ENCODE peak calls at places on chromosomes 2 and 18, in five cellular contexts. N is HCT116, K is HepG2, W is H1, Q is GM23338. F is an unnamed sample.

GRCh38 chr2:238585836-238586821 is 159.4 kb downstream of the ASB1 start:
- DNase-seq in N (no peak), W (no peak), Q (no peak), K (no peak), F (peak)

GRCh38 chr2:102434655-102435381 is 11.9 kb downstream of the IL18RAP start:
- DNase-seq in Q (no peak), W (no peak), N (no peak), K (no peak), F (no peak)

GRCh38 chr2:112694182-112694581 is 26.6 kb upstream of the NT5DC4 start:
- DNase-seq in Q (no peak), K (no peak), W (peak), N (no peak), F (no peak)

GRCh38 chr2:60500861-60501260 is 52.6 kb downstream of the BCL11A start:
- DNase-seq in K (no peak), Q (no peak), N (no peak), W (no peak), F (no peak)

GRCh38 chr2:177195194-177195593 is 17.4 kb upstream of the HNRNPA3 start:
- DNase-seq in Q (no peak), N (no peak), W (no peak), K (no peak), F (no peak)

GRCh38 chr2:29015701-29016470 is 34.8 kb downstream of the TOGARAM2 start:
- DNase-seq in Q (no peak), K (no peak), N (no peak), W (no peak), F (no peak)

GRCh38 chr2:181456660-181457120 is 496 bp upstream of the ITGA4 start:
- DNase-seq in K (no peak), N (no peak), Q (peak), W (peak), F (no peak)

GRCh38 chr18:49111191-49111988 is 160.6 kb upstream of the SMAD7 start:
- DNase-seq in K (peak), W (no peak), N (no peak), Q (no peak), F (no peak)

GRCh38 chr2:234512884-234513669 is 16.2 kb upstream of the ARL4C start:
- DNase-seq in N (no peak), K (no peak), W (no peak), Q (no peak), F (no peak)

GRCh38 chr2:63846487-63846886 is 4.8 kb downstream of the UGP2 start:
- DNase-seq in K (no peak), Q (no peak), N (no peak), W (no peak), F (no peak)

GRCh38 chr2:101912545-101912944 is 79.2 kb upstream of the IL1R2 start:
- DNase-seq in N (no peak), K (no peak), W (no peak), Q (no peak), F (no peak)

GRCh38 chr2:218028189-218028495 is 25.3 kb upstream of the TNS1 start:
- DNase-seq in W (no peak), Q (no peak), K (no peak), N (no peak), F (peak)

GRCh38 chr2:69138247-69138754 is 125.3 kb downstream of the ANTXR1 start:
- DNase-seq in W (no peak), N (peak), K (no peak), Q (peak), F (no peak)

GRCh38 chr2:205852457-205852856 is 170.2 kb downstream of the NRP2 start:
- DNase-seq in N (no peak), Q (no peak), W (no peak), K (no peak), F (no peak)

GRCh38 chr18:62996552-62996951 is 281.2 kb downstream of the PHLPP1 start:
- DNase-seq in K (no peak), N (no peak), Q (no peak), W (no peak), F (no peak)

GRCh38 chr2:72833084-72833714 is 7.4 kb upstream of the EXOC6B start:
- DNase-seq in N (no peak), K (no peak), Q (peak), W (no peak), F (no peak)

GRCh38 chr2:221125691-221126090 is 446.4 kb downstream of the EPHA4 start:
- DNase-seq in W (no peak), K (no peak), Q (no peak), N (no peak), F (no peak)

GRCh38 chr18:22539045-22539444 is 121.3 kb upstream of the CTAGE1 start:
- DNase-seq in K (no peak), Q (no peak), W (no peak), N (no peak), F (no peak)

GRCh38 chr2:107824848-107825563 is 1.7 kb upstream of the RGPD4 start:
- DNase-seq in W (no peak), Q (no peak), K (no peak), N (no peak), F (no peak)

GRCh38 chr2:85660725-85661124 is 7.3 kb downstream of the SFTPB start:
- DNase-seq in K (no peak), W (no peak), Q (no peak), N (no peak), F (no peak)

GRCh38 chr18:2281523-2282199 is 289.6 kb downstream of the METTL4 start:
- DNase-seq in W (no peak), K (no peak), N (no peak), Q (peak), F (no peak)

GRCh38 chr18:2547477-2548087 is 23.7 kb downstream of the METTL4 start:
- DNase-seq in N (peak), Q (peak), K (peak), W (no peak), F (no peak)

GRCh38 chr18:48996901-48997463 is 46.2 kb upstream of the SMAD7 start:
- DNase-seq in W (no peak), K (peak), N (peak), Q (no peak), F (no peak)

GRCh38 chr2:161238264-161238558 is 70.0 kb upstream of the PSMD14 start:
- DNase-seq in N (no peak), W (no peak), K (no peak), Q (no peak), F (no peak)

GRCh38 chr2:44496130-44496529 is 134.4 kb downstream of the CAMKMT start:
- DNase-seq in W (no peak), Q (no peak), K (peak), N (no peak), F (no peak)

GRCh38 chr18:49161627-49162026 is 210.9 kb upstream of the SMAD7 start:
- DNase-seq in K (no peak), Q (no peak), N (no peak), W (no peak), F (no peak)

GRCh38 chr2:55225481-55226020 is 6.5 kb downstream of the CLHC1 start:
- DNase-seq in N (no peak), K (no peak), Q (peak), W (no peak), F (no peak)

GRCh38 chr2:28321426-28321825 is 71.2 kb upstream of the FOSL2 start:
- DNase-seq in N (no peak), W (no peak), K (no peak), Q (peak), F (no peak)

GRCh38 chr2:131801210-131801744 is 273.6 kb downstream of the CCDC74A start:
- DNase-seq in W (peak), Q (peak), N (no peak), K (no peak), F (no peak)

GRCh38 chr2:154855113-154855512 is 156.6 kb downstream of the KCNJ3 start:
- DNase-seq in W (no peak), Q (no peak), N (no peak), K (no peak), F (no peak)

GRCh38 chr2:181243319-181243718 is 213.9 kb upstream of the ITGA4 start:
- DNase-seq in N (no peak), W (no peak), K (no peak), Q (no peak), F (no peak)

DNA sequence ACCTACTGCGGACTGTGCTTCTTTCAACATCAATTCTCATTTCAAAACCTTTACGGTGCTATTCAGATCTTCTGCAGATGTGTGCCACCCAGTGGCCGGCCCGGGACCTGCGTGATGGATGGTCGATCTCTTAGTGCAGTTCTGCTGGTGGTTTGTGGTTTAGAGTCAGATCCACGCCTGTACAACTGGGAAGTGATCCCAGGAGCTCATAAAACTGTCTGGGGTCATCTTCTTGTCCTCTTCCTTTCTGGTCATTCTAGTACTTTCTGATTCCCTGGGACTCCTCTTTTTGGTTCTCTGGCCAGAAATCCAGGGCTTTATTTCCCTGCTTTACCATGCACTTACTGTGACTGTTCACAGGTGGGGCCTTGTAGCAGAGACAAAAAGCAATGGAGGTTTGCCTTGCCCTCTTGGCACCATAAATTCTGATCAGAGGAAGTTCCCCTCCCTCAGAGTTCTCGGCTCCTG is 15.8 kb upstream of the SELENOI start:
- DNase-seq in N (peak), K (peak), W (peak), Q (peak), F (no peak)
- TF ChIP-seq POLR2AphosphoS5 in N (no peak), K (no peak), W (no peak), Q (no peak), F (no peak)

DNA sequence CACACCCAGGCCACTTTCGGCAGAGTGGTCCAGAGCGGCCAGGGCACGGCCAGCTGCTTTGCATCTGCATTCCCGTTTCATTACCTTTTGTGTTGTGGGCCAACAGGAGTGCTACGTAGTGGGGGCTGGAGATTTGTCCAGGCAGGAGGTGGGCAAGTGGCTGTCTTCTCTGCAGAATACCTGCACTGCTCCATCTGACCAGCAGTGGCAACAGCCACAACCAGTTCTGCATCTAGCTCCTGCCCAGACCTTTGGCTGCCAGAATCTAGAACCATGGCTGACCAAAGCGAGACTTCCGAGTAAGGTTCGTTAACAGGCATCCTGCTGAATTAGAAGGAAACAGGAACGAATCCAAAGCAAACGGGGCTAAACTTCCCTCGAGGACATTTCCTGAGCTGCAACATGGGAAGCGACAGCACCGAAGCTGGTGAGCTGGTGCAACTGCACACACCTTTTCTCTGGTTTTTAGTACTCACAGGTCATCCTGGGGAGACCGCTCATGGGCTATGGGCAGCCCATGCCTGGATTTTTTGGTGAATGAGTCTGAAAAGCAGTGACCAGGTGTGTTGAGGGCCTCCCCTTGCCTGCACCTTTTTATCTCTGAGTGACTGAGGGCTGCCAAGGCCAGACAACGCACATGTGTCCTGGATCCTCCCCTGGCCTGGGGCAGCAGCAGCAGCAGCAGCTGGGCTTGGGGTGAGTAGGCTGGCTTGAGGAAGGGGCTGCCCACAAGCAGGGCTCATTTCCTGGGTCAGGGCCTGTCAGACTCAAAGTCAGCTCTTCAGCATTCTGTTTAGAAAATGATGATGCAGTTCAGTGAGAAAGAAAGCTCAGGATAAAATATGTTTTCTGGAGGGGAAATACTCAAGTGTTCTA is 10.6 kb downstream of the GDF7 start:
- DNase-seq in W (no peak), N (no peak), K (no peak), Q (peak), F (no peak)
- TF ChIP-seq CTCF in W (peak), N (peak), K (no peak), Q (peak), F (no peak)

GRCh38 chr2:88843061-88843460 is 151.6 kb downstream of the RPIA start:
- DNase-seq in W (no peak), N (no peak), Q (no peak), K (no peak), F (no peak)

GRCh38 chr2:88838165-88838635 is 146.7 kb downstream of the RPIA start:
- DNase-seq in W (no peak), Q (no peak), K (no peak), N (no peak), F (no peak)

GRCh38 chr2:88842656-88843055 is 151.2 kb downstream of the RPIA start:
- DNase-seq in W (no peak), K (no peak), Q (no peak), N (no peak), F (no peak)

GRCh38 chr2:88843651-88844050 is 152.2 kb downstream of the RPIA start:
- DNase-seq in K (no peak), W (no peak), N (no peak), Q (no peak), F (no peak)

DNA sequence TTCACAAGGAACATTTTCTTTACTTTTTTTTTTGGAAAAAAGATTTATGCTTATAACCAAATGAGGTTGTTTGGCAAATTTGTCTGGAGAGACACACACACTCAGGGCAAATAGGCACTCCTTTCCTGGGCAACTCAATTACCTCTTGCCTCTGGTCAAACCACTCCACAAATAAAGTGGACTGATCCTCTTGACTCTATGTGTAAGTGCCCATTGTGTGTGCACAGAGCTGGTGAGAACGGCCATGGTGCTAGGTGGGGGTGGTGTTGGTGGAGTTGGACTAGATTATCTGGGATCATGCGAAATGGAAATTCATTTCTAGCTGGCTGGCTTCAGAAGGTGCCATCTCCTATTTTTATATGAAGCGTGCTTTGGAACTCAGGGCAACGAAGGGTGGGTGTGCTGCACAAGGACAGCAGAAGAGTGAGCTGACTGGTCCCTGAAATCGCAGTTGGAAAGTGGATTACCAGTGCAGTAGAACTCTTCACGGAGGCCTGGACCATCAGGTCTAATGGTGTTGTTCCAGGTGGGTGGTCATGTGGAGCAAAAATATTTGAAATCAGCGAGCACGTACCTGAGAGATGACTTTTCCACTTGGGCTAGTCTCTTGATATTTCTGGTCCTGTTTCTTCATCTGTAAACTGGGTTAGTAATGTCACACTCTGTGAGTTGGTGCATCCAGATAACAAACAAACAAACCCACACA is 149.9 kb downstream of the RPIA start:
- DNase-seq in W (no peak), K (no peak), N (no peak), Q (no peak), F (no peak)
- TF ChIP-seq POLR2AphosphoS5 in W (no peak), K (no peak), N (no peak), Q (no peak), F (no peak)

GRCh38 chr2:153710128-153710527 is 161.6 kb upstream of the GALNT13 start:
- DNase-seq in K (no peak), W (no peak), Q (no peak), N (no peak), F (no peak)

GRCh38 chr2:153715218-153715617 is 156.5 kb upstream of the GALNT13 start:
- DNase-seq in K (no peak), N (no peak), Q (peak), W (no peak), F (no peak)
- TF ChIP-seq CTCF in K (no peak), N (no peak), Q (no peak), W (no peak), F (no peak)

GRCh38 chr2:230130668-230131364 is 62.1 kb upstream of the SLC16A14 start:
- DNase-seq in Q (no peak), K (peak), W (no peak), N (peak), F (peak)

GRCh38 chr2:230124235-230124634 is 55.5 kb upstream of the SLC16A14 start:
- DNase-seq in W (no peak), K (no peak), Q (no peak), N (no peak), F (no peak)

GRCh38 chr2:230129343-230129742 is 60.6 kb upstream of the SLC16A14 start:
- DNase-seq in W (no peak), K (peak), Q (no peak), N (no peak), F (no peak)

GRCh38 chr2:230128943-230129342 is 60.2 kb upstream of the SLC16A14 start:
- DNase-seq in W (no peak), Q (no peak), N (no peak), K (no peak), F (no peak)

GRCh38 chr2:230124792-230125452 is 56.2 kb upstream of the SLC16A14 start:
- DNase-seq in Q (no peak), W (no peak), K (no peak), N (no peak), F (no peak)
- TF ChIP-seq POLR2AphosphoS5 in Q (no peak), W (no peak), K (no peak), N (no peak), F (no peak)

DNA sequence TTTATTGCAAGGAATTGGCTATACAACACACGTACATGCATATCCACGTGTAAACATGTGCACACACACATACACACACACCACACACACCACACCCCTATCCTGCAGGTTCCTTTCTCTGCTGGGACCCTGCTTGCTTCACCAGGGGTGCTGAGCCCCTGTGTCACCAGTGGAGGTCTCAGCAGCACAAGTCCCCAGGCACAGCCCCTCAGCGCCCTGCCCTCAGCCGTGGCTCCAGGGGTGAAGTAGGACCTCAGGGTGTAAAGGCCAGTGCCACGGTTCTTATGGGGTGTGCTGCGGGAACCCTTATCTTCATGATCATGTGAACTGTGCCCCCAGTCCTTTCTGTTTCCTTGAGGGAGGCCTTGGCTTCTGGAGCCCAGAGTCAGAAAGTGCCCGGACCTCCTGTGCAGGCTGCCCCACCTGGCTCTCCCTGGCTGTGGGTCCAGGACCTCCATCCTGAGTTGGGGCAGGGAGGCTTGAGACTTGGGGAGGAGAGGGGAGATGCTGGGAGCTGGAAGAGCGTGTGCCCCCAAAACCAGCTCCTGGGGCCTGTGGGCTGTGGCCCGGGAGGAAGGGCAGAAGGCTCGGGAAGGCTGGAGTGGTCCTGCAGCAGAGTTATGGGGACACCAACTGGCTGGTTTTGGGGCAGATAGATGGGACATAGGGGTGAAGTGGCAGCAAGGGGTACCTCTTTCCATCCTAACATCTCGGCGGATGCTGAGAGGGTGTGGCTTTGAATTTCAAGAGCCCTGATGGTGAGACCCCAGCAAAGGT is 20.3 kb upstream of the KLF11 start:
- DNase-seq in N (no peak), K (no peak), W (no peak), Q (no peak), F (no peak)
- TF ChIP-seq CTCF in N (no peak), K (peak), W (peak), Q (peak), F (no peak)

DNA sequence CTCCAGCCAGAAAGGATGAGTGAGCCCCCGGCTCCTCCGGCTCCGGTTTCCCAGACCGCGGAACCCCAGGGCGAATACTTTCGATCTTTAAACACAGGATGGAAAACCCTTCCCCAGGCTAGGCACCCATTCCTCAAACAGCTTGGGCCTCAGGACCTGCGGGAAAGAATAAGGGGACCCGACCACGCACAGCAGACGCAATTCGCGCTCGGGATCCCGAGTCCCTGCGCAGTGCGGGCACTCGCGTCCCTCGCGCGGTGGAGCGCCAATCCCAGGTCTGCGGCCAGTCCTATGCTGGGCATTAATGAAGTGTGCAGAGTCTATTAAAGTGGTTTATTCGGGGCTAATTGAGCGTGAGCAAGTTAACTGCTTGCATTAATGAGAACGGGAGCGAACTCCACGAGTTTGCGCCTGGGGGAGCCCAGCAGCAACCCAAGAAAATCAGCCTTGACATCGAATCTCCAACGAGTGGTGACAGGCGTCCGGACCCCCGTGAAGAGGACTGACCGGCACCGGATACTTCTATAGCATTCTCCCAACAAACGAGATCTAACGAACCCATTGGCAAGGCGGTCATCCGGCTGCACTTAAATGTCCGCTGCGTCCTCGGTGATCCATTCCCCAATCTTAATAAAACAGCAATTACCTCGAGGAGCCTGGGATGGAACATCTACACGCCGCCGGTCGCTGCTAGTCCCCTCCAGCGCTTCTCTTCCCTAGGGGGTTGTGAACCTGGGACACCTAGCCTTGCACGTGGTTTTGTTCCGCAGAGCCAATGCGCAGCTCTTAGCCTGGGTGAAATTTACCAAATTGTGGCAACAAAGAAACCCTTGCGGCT is 1.7 kb downstream of the OSR1 start:
- DNase-seq in N (no peak), K (no peak), W (no peak), Q (peak), F (no peak)
- TF ChIP-seq POLR2AphosphoS5 in N (no peak), K (no peak), W (no peak), Q (no peak), F (no peak)